ENCODE peak calls at places on chromosomes 4 and X, in five cellular contexts. G, U, J, P and K are unnamed samples.

GRCh38 chr4:34181311-34181808 is 2063.0 kb downstream of the ARAP2 start:
- DNase-seq in G (peak), U (peak), J (no peak), P (no peak), K (peak)

GRCh38 chr4:74613266-74613665 is 168.3 kb downstream of the AREG start:
- DNase-seq in G (no peak), U (no peak), J (no peak), P (no peak), K (no peak)

GRCh38 chrX:107566603-107567262 is 61.6 kb upstream of the PRPS1 start:
- DNase-seq in G (no peak), U (peak), J (no peak), P (no peak), K (no peak)

GRCh38 chr4:46667790-46668189 is 241.3 kb downstream of the COX7B2 start:
- DNase-seq in G (no peak), U (no peak), J (no peak), P (no peak), K (no peak)

GRCh38 chrX:17375631-17376380 is 806 bp downstream of the NHS start:
- DNase-seq in G (peak), U (peak), J (peak), P (no peak), K (peak)

GRCh38 chr4:703336-704197 is 2.1 kb upstream of the PCGF3 start:
- DNase-seq in G (no peak), U (no peak), J (no peak), P (no peak), K (no peak)

GRCh38 chr4:80407246-80407645 is 71.7 kb downstream of the CFAP299 start:
- DNase-seq in G (no peak), U (peak), J (no peak), P (no peak), K (peak)

GRCh38 chr4:148376151-148376550 is 66.1 kb downstream of the NR3C2 start:
- DNase-seq in G (peak), U (peak), J (no peak), P (peak), K (peak)

GRCh38 chr4:80221161-80221560 is 23.9 kb downstream of the PRDM8 start:
- DNase-seq in G (no peak), U (peak), J (no peak), P (no peak), K (peak)

GRCh38 chrX:123860983-123861382 is 1.1 kb downstream of the XIAP start:
- DNase-seq in G (peak), U (no peak), J (no peak), P (no peak), K (peak)

GRCh38 chr4:168725935-168726334 is 229.1 kb downstream of the PALLD start:
- DNase-seq in G (no peak), U (no peak), J (no peak), P (no peak), K (no peak)

GRCh38 chrX:100622989-100623388 is 13.6 kb downstream of the TSPAN6 start:
- DNase-seq in G (no peak), U (no peak), J (no peak), P (no peak), K (no peak)

GRCh38 chr4:10753326-10753725 is 68.8 kb upstream of the CLNK start:
- DNase-seq in G (no peak), U (peak), J (no peak), P (no peak), K (peak)

GRCh38 chr4:7396186-7396585 is 38.5 kb downstream of the PSAPL1 start:
- DNase-seq in G (no peak), U (no peak), J (no peak), P (no peak), K (no peak)

GRCh38 chr4:12146349-12146748 is 717.7 kb upstream of the HS3ST1 start:
- DNase-seq in G (no peak), U (no peak), J (no peak), P (no peak), K (no peak)

GRCh38 chr4:155249036-155249566 is 40.7 kb downstream of the NPY2R start:
- DNase-seq in G (no peak), U (no peak), J (no peak), P (no peak), K (no peak)

GRCh38 chrX:3678287-3678686 is 35.2 kb downstream of the PRKX start:
- DNase-seq in G (no peak), U (peak), J (no peak), P (no peak), K (peak)

GRCh38 chrX:44012484-44013096 is 39.4 kb upstream of the NDP start:
- DNase-seq in G (peak), U (peak), J (no peak), P (peak), K (peak)

GRCh38 chr4:17787315-17787714 is 5.9 kb upstream of the FAM184B start:
- DNase-seq in G (peak), U (peak), J (no peak), P (no peak), K (peak)

DNA sequence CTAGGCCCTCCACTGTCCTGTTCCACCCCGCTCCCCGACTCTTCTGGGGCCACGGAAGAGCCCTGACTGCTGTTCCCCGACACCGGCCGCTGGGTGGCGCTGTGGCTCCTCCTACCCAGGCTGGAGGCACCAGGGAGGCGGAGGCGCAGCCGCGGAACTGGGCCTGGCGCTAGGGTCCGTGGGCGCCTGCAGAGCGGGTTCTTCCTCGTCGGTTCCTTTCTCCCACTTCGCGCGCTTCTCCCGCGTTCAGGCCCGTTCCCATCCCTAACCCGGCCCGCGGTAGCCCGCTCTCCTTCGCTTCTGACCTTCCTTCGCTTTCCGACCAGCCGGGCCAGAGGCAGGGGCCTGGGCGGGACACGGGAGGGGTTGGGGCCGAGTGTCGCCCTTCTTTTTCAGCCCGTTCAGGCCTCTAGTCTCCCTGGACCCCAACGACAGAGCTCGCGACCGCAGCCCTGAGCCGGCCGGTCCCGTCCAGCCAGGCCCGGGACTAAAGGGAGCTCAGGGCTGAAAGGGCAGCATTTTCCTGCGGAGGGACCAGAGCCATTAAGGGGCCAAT is 34.3 kb downstream of the NALF2 start:
- DNase-seq in G (peak), U (peak), J (peak), P (no peak), K (peak)
- H3K4me3 ChIP-seq in G (peak), U (peak), J (peak), P (no peak), K (peak)

GRCh38 chr4:1792158-1792831 is 798 bp upstream of the FGFR3 start:
- DNase-seq in G (no peak), U (no peak), J (no peak), P (no peak), K (no peak)
- H3K4me3 ChIP-seq in G (no peak), U (no peak), J (no peak), P (no peak), K (no peak)

GRCh38 chrX:66632473-66632872 is 6.4 kb downstream of the EDA2R start:
- DNase-seq in G (peak), U (peak), J (no peak), P (no peak), K (no peak)
- H3K4me3 ChIP-seq in G (no peak), U (peak), J (no peak), P (no peak), K (no peak)

GRCh38 chrX:118499295-118499694 is 3.7 kb downstream of the DOCK11 start:
- DNase-seq in G (no peak), U (no peak), J (peak), P (no peak), K (no peak)
- H3K4me3 ChIP-seq in G (no peak), U (no peak), J (no peak), P (no peak), K (no peak)

GRCh38 chr4:53592128-53592527 is 842 bp upstream of the LNX1 start:
- DNase-seq in G (no peak), U (peak), J (no peak), P (no peak), K (no peak)
- H3K4me3 ChIP-seq in G (no peak), U (no peak), J (no peak), P (no peak), K (no peak)

GRCh38 chrX:46326161-46326560 is 219.1 kb downstream of the ZNF674 start:
- DNase-seq in G (peak), U (peak), J (no peak), P (no peak), K (peak)
- H3K4me3 ChIP-seq in G (no peak), U (no peak), J (no peak), P (no peak), K (no peak)

DNA sequence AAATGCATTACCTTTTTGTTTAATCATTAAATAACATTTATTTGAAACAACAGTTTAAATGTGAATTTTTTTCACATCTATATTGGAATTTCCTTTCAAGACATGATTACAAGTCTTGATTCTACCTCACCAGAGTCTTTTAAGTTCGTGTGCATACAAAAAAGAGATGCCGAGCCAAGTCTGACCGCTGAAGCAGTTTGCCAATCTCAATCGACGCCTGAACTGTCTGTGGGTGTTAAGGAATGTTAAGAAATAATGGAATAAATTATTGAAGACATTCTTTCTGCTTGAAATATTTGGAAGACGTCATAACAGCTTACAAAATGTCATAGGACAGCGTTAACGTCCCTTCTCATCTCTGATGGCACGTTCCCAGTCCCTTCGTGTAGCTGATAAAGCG is 27.9 kb upstream of the TNIP3 start:
- DNase-seq in G (peak), U (peak), J (no peak), P (no peak), K (no peak)
- H3K4me3 ChIP-seq in G (peak), U (peak), J (no peak), P (no peak), K (no peak)

DNA sequence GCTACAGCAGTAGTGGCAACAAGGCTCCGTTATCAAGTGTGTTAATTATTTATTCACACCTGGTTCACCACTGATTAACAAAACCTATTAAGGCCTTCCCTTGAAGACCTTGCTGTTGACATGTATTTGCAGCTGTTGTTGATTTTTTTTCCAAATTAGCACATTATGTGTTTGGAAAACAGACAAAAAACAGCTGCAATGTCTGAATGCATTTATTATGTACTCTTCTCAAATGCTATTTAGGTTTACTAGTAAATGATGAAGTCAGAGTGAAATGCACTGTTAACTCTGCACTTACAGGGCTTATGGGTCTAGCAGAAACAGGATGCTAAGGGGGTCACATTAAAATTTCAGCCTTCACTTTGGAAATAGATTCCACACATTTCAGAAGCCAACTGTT is 99.5 kb upstream of the PCDH7 start:
- DNase-seq in G (no peak), U (no peak), J (no peak), P (no peak), K (no peak)
- H3K4me3 ChIP-seq in G (no peak), U (no peak), J (no peak), P (no peak), K (no peak)